ENCODE peak calls at places on chromosomes 13 and 19, in five cellular contexts. N, S, M, J and I are unnamed samples.

GRCh38 chr13:25803626-25804025 is 248.2 kb downstream of the SHISA2 start:
- DNase-seq in M (no peak), S (no peak), J (no peak), N (no peak), I (no peak)

GRCh38 chr13:103539265-103539664 is 473.0 kb upstream of the SLC10A2 start:
- DNase-seq in S (no peak), N (no peak), J (no peak), M (no peak), I (no peak)

GRCh38 chr13:26557393-26558073 is at the start of gene WASF3:
- DNase-seq in N (no peak), S (peak), M (no peak), J (peak), I (peak)

GRCh38 chr13:39108746-39109145 is 70.5 kb downstream of the NHLRC3 start:
- DNase-seq in M (no peak), N (no peak), J (no peak), S (no peak), I (no peak)

GRCh38 chr13:111913790-111914189 is 153.2 kb upstream of the SOX1 start:
- DNase-seq in J (no peak), S (no peak), M (no peak), N (no peak), I (peak)

GRCh38 chr19:3403489-3404323 is 37.3 kb downstream of the NFIC start:
- DNase-seq in J (peak), N (no peak), S (no peak), M (no peak), I (no peak)

GRCh38 chr13:106095919-106096318 is 439.5 kb downstream of the EFNB2 start:
- DNase-seq in J (no peak), N (no peak), M (no peak), S (no peak), I (no peak)

GRCh38 chr13:73522937-73523336 is 464.1 kb downstream of the KLF5 start:
- DNase-seq in N (no peak), M (no peak), S (no peak), J (no peak), I (no peak)

GRCh38 chr13:113337556-113337955 is 26.4 kb downstream of the GRTP1 start:
- DNase-seq in N (no peak), J (peak), S (no peak), M (no peak), I (no peak)